ENCODE peak calls at places on chromosomes 13 and 19, in four cellular contexts. Y, M, K and G are unnamed samples.

GRCh38 chr19:4522291-4523002 is 4.2 kb upstream of the PLIN4 start:
- DNase-seq in Y (no peak), K (no peak), M (no peak), G (no peak)

GRCh38 chr13:48647625-48648024 is 6.1 kb upstream of the CYSLTR2 start:
- DNase-seq in M (no peak), K (no peak), Y (no peak), G (no peak)

GRCh38 chr13:30618186-30618937 is 642 bp downstream of the USPL1 start:
- DNase-seq in K (no peak), M (no peak), Y (no peak), G (no peak)

GRCh38 chr19:18999896-19000620 is 33.3 kb downstream of the SUGP2 start:
- DNase-seq in Y (no peak), K (no peak), M (no peak), G (no peak)

GRCh38 chr19:14478113-14478545 is 3.0 kb upstream of the PTGER1 start:
- DNase-seq in M (no peak), Y (no peak), K (no peak), G (no peak)

GRCh38 chr19:3450796-3451411 is 29.4 kb downstream of the SMIM24 start:
- DNase-seq in Y (peak), M (no peak), K (no peak), G (no peak)

GRCh38 chr19:4042064-4042730 is 24.5 kb downstream of the ZBTB7A start:
- DNase-seq in K (no peak), M (no peak), Y (no peak), G (no peak)

GRCh38 chr13:29522044-29522685 is 73.3 kb downstream of the SLC7A1 start:
- DNase-seq in K (no peak), Y (no peak), M (no peak), G (no peak)

GRCh38 chr19:19525611-19526380 is 2.9 kb upstream of the YJEFN3 start:
- DNase-seq in M (no peak), K (no peak), Y (no peak), G (no peak)

GRCh38 chr13:45021250-45021649 is 31.9 kb downstream of the GPALPP1 start:
- DNase-seq in M (no peak), Y (no peak), K (no peak), G (no peak)

GRCh38 chr13:111480976-111481375 is 160.5 kb downstream of the TEX29 start:
- DNase-seq in K (no peak), M (no peak), Y (no peak), G (no peak)

GRCh38 chr13:21240586-21240985 is 64.1 kb downstream of the MRPL57 start:
- DNase-seq in Y (no peak), M (no peak), K (no peak), G (no peak)

GRCh38 chr13:49580980-49581680 is 4.2 kb downstream of the RCBTB1 start:
- DNase-seq in M (no peak), K (no peak), Y (no peak), G (no peak)

GRCh38 chr13:107296804-107297203 is 728.9 kb upstream of the ARGLU1 start:
- DNase-seq in Y (no peak), K (no peak), M (no peak), G (no peak)

GRCh38 chr19:47582320-47582909 is 9.5 kb upstream of the ZNF541 start:
- DNase-seq in Y (no peak), M (no peak), K (no peak), G (no peak)

GRCh38 chr19:17389288-17389687 is 4.7 kb downstream of the CCDC194 start:
- DNase-seq in Y (no peak), M (no peak), K (no peak), G (no peak)

GRCh38 chr19:17393914-17394313 is at the start of gene CCDC194:
- DNase-seq in K (no peak), M (no peak), Y (no peak), G (no peak)

GRCh38 chr19:17390665-17391370 is 3.2 kb downstream of the CCDC194 start:
- DNase-seq in K (no peak), M (peak), Y (peak), G (peak)

GRCh38 chr19:17389957-17390664 is 3.9 kb downstream of the CCDC194 start:
- DNase-seq in Y (no peak), K (no peak), M (no peak), G (no peak)

DNA sequence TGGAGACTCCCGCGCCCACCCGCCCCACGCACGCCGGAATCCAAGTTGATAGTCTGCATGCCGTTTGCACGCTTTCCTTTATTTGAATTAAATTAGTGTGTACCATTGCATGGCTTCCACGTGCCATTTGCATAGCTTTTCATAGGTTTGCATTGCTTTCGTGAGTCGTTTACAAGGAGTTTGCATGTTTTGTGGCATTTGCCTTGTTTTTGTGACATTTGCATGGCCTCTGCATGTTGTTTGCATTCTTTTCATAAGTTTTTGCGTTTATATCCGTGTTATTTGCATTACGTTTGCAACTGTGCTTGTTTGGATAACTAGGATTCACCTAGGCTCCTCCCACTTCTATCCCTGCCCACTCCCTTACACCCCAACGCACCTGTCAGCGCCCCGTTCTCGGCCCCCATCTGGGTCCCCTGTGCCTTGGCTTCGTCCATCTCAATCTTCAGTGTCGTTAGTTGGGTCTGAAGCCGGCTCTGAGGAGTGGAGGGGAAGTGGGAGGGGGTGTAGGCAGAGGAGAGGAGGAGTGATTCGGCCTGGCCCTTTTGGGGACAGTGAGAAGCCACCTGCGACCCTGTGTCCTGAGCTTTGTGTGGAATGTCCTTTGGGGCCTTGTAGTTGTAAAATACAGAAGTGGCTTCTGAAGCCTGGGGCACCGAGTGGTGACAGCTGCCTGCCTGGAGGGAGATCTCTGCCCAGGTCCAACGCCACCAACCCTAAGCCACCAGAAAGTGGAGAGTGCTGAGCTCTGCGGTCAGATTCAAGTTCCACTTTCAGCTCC is 2.4 kb downstream of the CCDC194 start:
- DNase-seq in M (no peak), K (no peak), Y (no peak), G (peak)
- TF ChIP-seq SPI1 in M (peak), K (peak), Y (no peak), G (peak)

DNA sequence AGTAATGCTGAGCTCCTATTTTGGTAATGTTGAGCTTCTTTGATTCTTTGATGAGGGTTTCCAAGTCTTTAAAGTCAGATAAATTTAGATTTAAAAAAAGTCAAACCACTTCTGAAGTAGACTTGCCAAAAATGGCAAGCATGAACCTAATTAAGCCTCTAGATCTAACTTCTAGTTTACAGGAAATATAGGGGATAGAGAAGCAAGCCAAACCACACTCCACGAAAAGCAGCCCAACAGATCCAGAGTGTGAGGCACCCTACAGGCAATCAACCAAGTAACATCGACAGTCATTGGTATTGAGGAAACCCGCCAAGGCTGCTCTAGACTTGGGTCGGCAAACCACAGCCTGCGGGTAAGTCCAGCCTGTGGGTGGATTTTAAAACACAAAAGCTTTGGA is 3.7 kb downstream of the GGACT start:
- DNase-seq in Y (no peak), K (no peak), M (no peak), G (no peak)
- TF ChIP-seq SPI1 in Y (no peak), K (no peak), M (no peak), G (no peak)

GRCh38 chr19:51172223-51172622 is 30.1 kb downstream of the SIGLEC7 start:
- DNase-seq in Y (no peak), M (no peak), K (no peak), G (peak)

GRCh38 chr19:51163257-51163656 is 21.2 kb downstream of the SIGLEC7 start:
- DNase-seq in K (no peak), M (no peak), Y (no peak), G (no peak)

GRCh38 chr19:51164215-51164614 is 22.1 kb downstream of the SIGLEC7 start:
- DNase-seq in K (no peak), Y (no peak), M (no peak), G (no peak)

GRCh38 chr19:51166846-51167490 is 24.9 kb downstream of the SIGLEC7 start:
- DNase-seq in K (no peak), Y (peak), M (no peak), G (peak)

GRCh38 chr19:51168571-51169282 is 26.6 kb downstream of the SIGLEC7 start:
- DNase-seq in Y (no peak), M (no peak), K (no peak), G (no peak)
- TF ChIP-seq SPI1 in Y (no peak), M (no peak), K (no peak), G (no peak)

GRCh38 chr19:1252221-1252817 is 3.9 kb downstream of the MIDN start:
- DNase-seq in K (no peak), M (no peak), Y (peak), G (peak)
- TF ChIP-seq SPI1 in K (no peak), M (peak), Y (peak), G (peak)

GRCh38 chr19:16386619-16387240 is 62.1 kb downstream of the KLF2 start:
- DNase-seq in K (no peak), M (peak), Y (peak), G (peak)
- TF ChIP-seq SPI1 in K (no peak), M (no peak), Y (no peak), G (no peak)